ENCODE peak calls at places on chromosomes 11 and 22, in seven cellular contexts. U is AG04450, R is esophagus squamous epithelium, D is GM13977, P is tibial artery, X is uterus, J is neural progenitor cell. I is an unnamed sample.

GRCh38 chr11:125333354-125334077 is 162.5 kb downstream of the FEZ1 start:
- DNase-seq in U (no peak), R (no peak), D (no peak), P (no peak), X (no peak), J (no peak), I (no peak)

GRCh38 chr22:46577361-46578249 is 40.2 kb upstream of the CELSR1 start:
- DNase-seq in U (no peak), R (no peak), D (peak), P (no peak), X (no peak), J (peak), I (peak)

GRCh38 chr11:123122341-123122740 is 60.4 kb upstream of the HSPA8 start:
- DNase-seq in U (no peak), R (no peak), D (no peak), P (peak), X (peak), J (no peak), I (no peak)

GRCh38 chr11:14768789-14769188 is 123.2 kb downstream of the CYP2R1 start:
- DNase-seq in U (no peak), R (no peak), D (peak), P (no peak), X (no peak), J (no peak), I (no peak)

GRCh38 chr22:50734986-50735738 is 2.8 kb upstream of the ACR start:
- DNase-seq in U (no peak), R (no peak), D (no peak), P (no peak), X (peak), J (no peak), I (no peak)

GRCh38 chr11:45576461-45577215 is 88.8 kb downstream of the CHST1 start:
- DNase-seq in U (no peak), R (no peak), D (no peak), P (no peak), X (no peak), J (no peak), I (no peak)

GRCh38 chr11:121367434-121367833 is 74.9 kb downstream of the SC5D start:
- DNase-seq in U (no peak), R (no peak), D (peak), P (no peak), X (no peak), J (no peak), I (no peak)

GRCh38 chr22:47796128-47796908 is 1033.9 kb downstream of the TBC1D22A start:
- DNase-seq in U (no peak), R (no peak), D (no peak), P (no peak), X (no peak), J (no peak), I (peak)

GRCh38 chr11:11297578-11297977 is 55.5 kb downstream of the CSNK2A3 start:
- DNase-seq in U (peak), R (no peak), D (no peak), P (no peak), X (no peak), J (no peak), I (no peak)

GRCh38 chr11:76524919-76525318 is 80.1 kb downstream of the EMSY start:
- DNase-seq in U (no peak), R (no peak), D (no peak), P (peak), X (peak), J (no peak), I (no peak)

GRCh38 chr11:134445601-134446325 is 33.7 kb upstream of the B3GAT1 start:
- DNase-seq in U (no peak), R (no peak), D (no peak), P (no peak), X (no peak), J (no peak), I (no peak)

GRCh38 chr22:44046485-44047141 is 22.5 kb downstream of the PARVB start:
- DNase-seq in U (no peak), R (no peak), D (no peak), P (no peak), X (no peak), J (no peak), I (no peak)

GRCh38 chr11:130994043-130994442 is 77.8 kb upstream of the SNX19 start:
- DNase-seq in U (no peak), R (no peak), D (no peak), P (no peak), X (no peak), J (no peak), I (no peak)

DNA sequence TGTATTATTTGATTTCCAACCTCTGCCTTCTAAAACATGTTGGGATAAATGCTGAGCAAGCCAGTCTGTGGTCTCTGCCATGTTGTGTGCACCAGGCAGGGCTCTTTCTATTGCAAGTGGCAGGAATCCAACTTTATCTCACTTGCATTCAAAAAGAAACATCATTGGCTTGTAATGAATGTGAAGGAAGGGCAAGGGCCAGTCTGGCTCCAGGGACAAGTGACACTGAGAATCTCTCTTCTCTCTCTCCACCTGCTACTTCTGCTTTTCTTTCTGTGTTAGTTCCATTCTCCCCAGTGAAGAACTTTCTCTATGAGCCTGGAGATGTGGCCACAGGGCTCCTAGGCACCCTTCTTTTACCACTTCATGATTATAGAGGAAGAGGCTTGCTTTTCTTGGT is 329.9 kb upstream of the NCAM1 start:
- DNase-seq in U (no peak), R (no peak), D (no peak), P (no peak), X (no peak), J (no peak), I (no peak)
- TF ChIP-seq CTCF in U (no peak), R (no peak), D (no peak), P (no peak), X (no peak), J (no peak), I (no peak)

DNA sequence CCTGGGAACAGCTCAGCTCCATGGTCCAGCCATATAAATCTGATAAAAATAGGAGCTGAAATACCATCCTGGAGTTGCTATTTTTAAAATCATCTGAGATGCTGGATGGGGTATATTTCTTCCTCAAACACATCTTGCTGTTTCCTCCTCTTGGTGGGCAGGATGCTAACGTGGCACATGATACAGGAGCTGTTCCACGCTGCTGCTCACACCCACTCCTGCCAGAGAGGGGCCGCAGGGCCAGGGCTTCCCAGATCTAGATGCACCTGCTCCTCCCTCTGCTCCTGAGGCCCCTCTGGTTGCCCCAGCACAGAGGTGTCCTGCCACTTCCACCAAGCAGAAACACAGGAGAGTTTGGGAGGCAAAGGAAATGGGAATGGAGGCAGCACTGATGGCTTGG is 3.3 kb upstream of the ST3GAL4 start:
- DNase-seq in U (no peak), R (no peak), D (no peak), P (no peak), X (no peak), J (no peak), I (peak)
- TF ChIP-seq CTCF in U (no peak), R (no peak), D (no peak), P (no peak), X (no peak), J (no peak), I (no peak)

GRCh38 chr22:24937114-24937513 is 9.4 kb downstream of the LHFPL7 start:
- DNase-seq in U (no peak), R (no peak), D (no peak), P (no peak), X (no peak), J (peak), I (no peak)
- TF ChIP-seq CTCF in U (no peak), R (no peak), D (no peak), P (no peak), X (no peak), J (peak), I (no peak)

GRCh38 chr22:38709306-38709705 is 3.6 kb downstream of the GTPBP1 start:
- DNase-seq in U (no peak), R (no peak), D (no peak), P (no peak), X (no peak), J (no peak), I (no peak)
- TF ChIP-seq CTCF in U (no peak), R (no peak), D (no peak), P (no peak), X (no peak), J (no peak), I (no peak)

DNA sequence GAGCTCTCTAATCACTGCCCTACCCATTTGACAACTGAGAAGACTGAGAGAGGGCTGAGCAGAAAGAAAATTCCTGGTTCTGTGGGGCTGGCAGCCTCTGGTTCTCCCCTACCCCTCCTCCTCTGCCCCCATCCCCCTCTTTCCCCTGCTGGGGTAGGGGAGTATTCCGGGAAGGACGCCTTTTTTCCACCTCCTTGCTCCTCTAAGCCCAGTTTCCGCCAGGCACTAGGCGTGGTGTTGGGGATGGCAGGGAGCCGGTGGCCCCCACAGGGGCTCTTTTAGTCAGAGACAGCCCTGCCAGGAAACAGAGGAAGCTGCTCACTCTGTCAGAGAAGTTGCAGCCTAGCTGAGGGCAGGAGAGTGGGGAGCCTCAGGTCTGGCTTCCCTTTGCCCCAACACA is 15.6 kb upstream of the ARHGEF17 start:
- DNase-seq in U (no peak), R (no peak), D (no peak), P (no peak), X (no peak), J (no peak), I (no peak)
- TF ChIP-seq CTCF in U (no peak), R (no peak), D (no peak), P (no peak), X (no peak), J (no peak), I (no peak)

DNA sequence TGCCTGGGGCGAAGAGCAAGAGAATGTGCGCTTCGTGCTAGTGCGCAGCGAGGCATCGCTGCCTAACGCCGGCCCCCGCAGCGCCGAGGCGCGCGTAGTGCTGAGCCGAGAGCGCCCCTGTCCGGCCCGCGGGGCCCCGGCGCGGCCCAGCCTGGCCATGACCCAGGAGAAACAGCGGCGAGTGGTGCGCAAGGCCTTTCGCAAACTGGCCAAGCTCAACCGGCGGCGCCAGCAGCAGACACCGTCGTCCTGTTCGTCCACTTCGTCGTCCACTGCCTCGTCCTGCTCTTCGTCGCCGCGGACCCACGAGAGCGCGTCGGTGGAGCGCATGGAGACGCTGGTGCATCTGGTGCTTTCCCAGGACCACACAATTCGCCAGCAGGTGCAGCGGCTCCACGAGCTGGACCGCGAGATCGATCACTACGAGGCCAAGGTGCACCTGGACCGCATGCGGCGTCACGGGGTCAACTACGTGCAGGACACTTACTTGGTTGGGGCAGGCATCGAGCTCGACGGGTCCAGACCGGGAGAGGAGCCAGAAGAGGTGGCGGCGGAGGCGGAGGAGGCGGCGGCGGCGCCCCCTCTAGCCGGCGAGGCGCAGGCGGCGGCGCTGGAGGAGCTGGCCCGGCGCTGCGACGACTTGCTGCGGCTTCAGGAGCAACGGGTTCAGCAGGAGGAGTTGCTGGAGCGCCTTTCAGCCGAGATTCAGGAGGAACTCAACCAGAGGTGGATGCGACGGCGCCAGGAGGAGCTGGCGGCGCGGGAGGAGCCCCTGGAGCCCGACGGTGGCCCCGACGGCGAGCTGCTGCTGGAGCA is 1.0 kb downstream of the RASSF10 start:
- DNase-seq in U (no peak), R (no peak), D (peak), P (no peak), X (no peak), J (peak), I (no peak)
- TF ChIP-seq CTCF in U (no peak), R (peak), D (no peak), P (no peak), X (no peak), J (peak), I (no peak)

GRCh38 chr11:117145393-117145761 is 1.3 kb downstream of the PAFAH1B2 start:
- DNase-seq in U (no peak), R (no peak), D (peak), P (no peak), X (peak), J (peak), I (no peak)
- TF ChIP-seq CTCF in U (peak), R (no peak), D (no peak), P (no peak), X (no peak), J (peak), I (peak)

DNA sequence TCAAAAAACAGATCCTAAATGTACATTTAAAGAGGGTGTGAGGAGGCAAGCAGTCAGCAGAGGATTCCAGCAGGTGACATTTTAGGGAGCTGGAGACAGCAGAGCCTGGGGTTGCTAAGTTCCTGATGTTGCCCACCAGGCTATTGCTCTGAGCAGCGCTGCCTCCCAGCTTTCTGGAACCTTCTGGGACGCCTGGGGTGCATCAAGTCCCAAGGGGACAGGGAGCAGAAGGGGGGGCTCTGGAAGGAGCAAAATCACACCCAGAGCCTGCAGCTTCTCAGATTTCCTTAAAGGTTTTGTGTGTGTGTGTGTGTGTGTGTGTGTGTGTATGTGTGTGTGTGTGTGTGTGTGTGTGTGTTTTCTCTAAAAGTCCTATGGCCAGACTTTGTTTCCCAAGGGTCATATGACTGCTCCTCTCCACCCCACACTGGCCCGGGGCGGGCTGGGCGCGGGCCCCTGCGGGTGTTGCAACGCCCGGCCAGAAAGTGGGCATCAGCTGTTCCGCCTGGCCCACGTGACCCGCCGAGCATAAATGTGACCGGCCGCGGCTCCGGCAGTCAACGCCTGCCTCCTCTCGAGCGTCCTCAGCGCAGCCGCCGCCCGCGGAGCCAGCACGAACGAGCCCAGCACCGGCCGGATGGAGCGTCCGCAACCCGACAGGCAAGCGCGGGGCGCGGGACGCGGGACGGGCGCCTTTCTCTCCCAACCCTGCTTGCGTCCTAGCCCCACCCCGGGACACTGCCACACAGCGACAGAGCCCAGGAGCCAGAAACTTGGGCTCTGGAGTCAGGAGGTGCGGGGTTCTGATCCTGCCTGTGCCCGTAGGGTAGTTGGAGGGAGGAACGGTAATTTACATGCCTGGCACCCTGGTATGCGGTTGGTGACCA is at the start of gene HMOX1:
- DNase-seq in U (peak), R (peak), D (peak), P (peak), X (peak), J (peak), I (peak)
- TF ChIP-seq CTCF in U (no peak), R (peak), D (peak), P (no peak), X (peak), J (no peak), I (peak)

DNA sequence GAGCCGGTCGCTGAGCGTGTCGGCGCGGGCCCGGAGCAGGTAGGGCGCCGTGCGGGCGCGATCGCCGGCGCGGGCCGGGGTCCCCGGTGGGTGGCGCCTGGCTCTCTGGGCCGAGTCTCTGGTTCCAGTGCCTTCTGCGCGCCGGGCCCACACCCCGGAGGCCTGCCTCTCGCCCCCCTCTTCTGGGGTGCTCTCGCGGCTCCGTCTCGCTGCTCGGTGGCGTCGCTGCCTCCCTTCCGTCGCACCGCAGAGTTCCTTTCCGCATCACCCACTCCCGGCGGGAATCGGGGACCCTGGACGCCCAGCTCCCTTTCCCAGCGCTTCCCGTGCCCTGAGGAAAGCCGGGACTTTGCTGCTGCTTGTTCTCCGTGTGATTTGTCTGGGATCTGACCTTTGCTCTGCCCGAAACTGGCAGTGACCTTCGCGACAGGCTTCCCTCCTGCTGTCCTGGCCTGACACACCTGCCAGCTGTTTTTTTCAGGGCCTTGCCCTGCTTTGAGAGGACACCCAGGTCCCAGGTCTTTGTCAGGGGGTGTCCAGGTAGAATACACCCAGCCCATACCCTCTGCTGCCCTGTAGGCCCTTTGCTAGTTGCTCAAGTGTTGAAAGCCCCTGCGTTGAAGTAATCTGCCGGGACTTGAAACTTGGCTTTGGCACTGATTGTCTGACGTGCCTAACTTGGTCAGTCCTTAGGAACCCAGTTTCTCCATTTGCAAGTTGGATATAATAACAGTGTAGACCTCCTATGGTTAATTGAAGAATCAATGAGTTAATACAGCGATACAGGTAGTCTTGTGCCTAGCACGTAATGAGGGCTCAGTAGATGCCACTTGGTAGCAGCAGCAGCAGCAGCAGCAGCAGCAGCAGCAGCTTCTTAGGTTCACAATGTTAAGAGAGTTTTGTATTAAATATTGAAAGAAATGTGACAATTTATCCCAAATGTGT is 791 bp downstream of the FDX1 start:
- DNase-seq in U (no peak), R (no peak), D (peak), P (peak), X (no peak), J (peak), I (no peak)
- TF ChIP-seq CTCF in U (no peak), R (no peak), D (no peak), P (no peak), X (no peak), J (no peak), I (peak)

DNA sequence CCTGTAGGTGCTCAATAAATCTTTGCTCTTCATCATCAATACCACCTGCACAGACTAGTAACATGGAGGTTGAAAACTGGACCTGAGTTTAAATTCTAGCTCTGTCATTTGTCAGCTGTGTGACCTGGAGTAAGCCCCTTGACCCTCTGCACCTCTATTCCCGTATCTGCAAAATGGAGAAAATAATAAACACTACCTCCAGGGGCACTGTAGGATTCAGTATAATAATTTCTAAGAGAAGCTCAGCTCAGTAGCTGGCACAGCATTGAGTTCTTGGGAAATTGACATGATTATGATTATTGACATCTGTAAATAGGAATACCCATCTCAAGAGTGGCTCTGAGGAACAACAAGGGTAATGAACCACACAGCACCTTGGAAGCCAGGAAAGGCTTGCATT is 78.4 kb downstream of the MN1 start:
- DNase-seq in U (no peak), R (no peak), D (no peak), P (no peak), X (no peak), J (no peak), I (no peak)
- TF ChIP-seq CTCF in U (peak), R (no peak), D (no peak), P (no peak), X (no peak), J (peak), I (peak)